ENCODE peak calls at places on chromosomes 5 and 9, in four cellular contexts. Q is effector CD4-positive, alpha-beta T cell; L is GM23248; B is T-helper 9 cell. D is an unnamed sample.

GRCh38 chr5:60961685-60962084 is 16.7 kb downstream of the NDUFAF2 start:
- DNase-seq in Q (no peak), L (peak), B (no peak), D (no peak)

GRCh38 chr5:147693238-147693637 is 89.3 kb downstream of the JAKMIP2 start:
- DNase-seq in B (no peak), L (no peak), Q (no peak), D (no peak)

GRCh38 chr9:92308893-92309292 is 15.4 kb upstream of the IARS1 start:
- DNase-seq in Q (no peak), L (peak), B (no peak), D (no peak)

GRCh38 chr9:135811796-135812195 is 95.5 kb downstream of the CAMSAP1 start:
- DNase-seq in L (no peak), Q (no peak), B (no peak), D (no peak)

GRCh38 chr5:149700347-149700746 is 29.8 kb upstream of the PPARGC1B start:
- DNase-seq in B (no peak), Q (no peak), L (no peak), D (no peak)

GRCh38 chr5:126339215-126339805 is 83.9 kb upstream of the GRAMD2B start:
- DNase-seq in Q (peak), L (peak), B (peak), D (no peak)

GRCh38 chr5:91418158-91418557 is 35.0 kb upstream of the ARRDC3 start:
- DNase-seq in L (no peak), Q (no peak), B (no peak), D (no peak)

GRCh38 chr9:133558191-133559126 is 24.0 kb downstream of the ADAMTSL2 start:
- DNase-seq in Q (no peak), L (peak), B (no peak), D (peak)

GRCh38 chr5:90434116-90434714 is 24.7 kb upstream of the CETN3 start:
- DNase-seq in Q (peak), B (peak), L (peak), D (no peak)

GRCh38 chr5:84248013-84248412 is 136.7 kb downstream of the EDIL3 start:
- DNase-seq in Q (no peak), L (no peak), B (no peak), D (no peak)

D was measured in H54.